ENCODE peak calls at places on chromosome 2, in seven cellular contexts. One of them, this sample, is unnamed.

GRCh38 chr2:168336786-168337388 is 89.5 kb upstream of the STK39 start:
- DNase-seq in IMR-90: no peak
- DNase-seq in uterus: no peak
- DNase-seq in fibroblast of lung: no peak
- DNase-seq in dorsolateral prefrontal cortex: no peak
- DNase-seq in coronary artery: no peak
- DNase-seq in HFFc6: no peak
- DNase-seq in this sample: no peak

GRCh38 chr2:230785346-230785745 is 72.7 kb downstream of the CAB39 start:
- DNase-seq in uterus: no peak
- DNase-seq in HFFc6: no peak
- DNase-seq in dorsolateral prefrontal cortex: no peak
- DNase-seq in IMR-90: no peak
- DNase-seq in fibroblast of lung: no peak
- DNase-seq in coronary artery: no peak
- DNase-seq in this sample: no peak

GRCh38 chr2:186726938-186727337 is 33.1 kb downstream of the FAM171B start:
- DNase-seq in fibroblast of lung: peak; percentile 63
- DNase-seq in IMR-90: peak; percentile 60
- DNase-seq in dorsolateral prefrontal cortex: no peak
- DNase-seq in HFFc6: no peak
- DNase-seq in coronary artery: no peak
- DNase-seq in uterus: no peak
- DNase-seq in this sample: peak; percentile 17

GRCh38 chr2:25295654-25296053 is 46.1 kb downstream of the DNMT3A start:
- DNase-seq in fibroblast of lung: no peak
- DNase-seq in IMR-90: no peak
- DNase-seq in HFFc6: no peak
- DNase-seq in coronary artery: no peak
- DNase-seq in uterus: no peak
- DNase-seq in dorsolateral prefrontal cortex: no peak
- DNase-seq in this sample: no peak

GRCh38 chr2:179338681-179339080 is 74.0 kb upstream of the SESTD1 start:
- DNase-seq in fibroblast of lung: no peak
- DNase-seq in coronary artery: no peak
- DNase-seq in HFFc6: peak; percentile 4
- DNase-seq in dorsolateral prefrontal cortex: no peak
- DNase-seq in IMR-90: peak; percentile 31
- DNase-seq in uterus: no peak
- DNase-seq in this sample: peak; percentile 64

GRCh38 chr2:48707466-48707865 is 48.1 kb downstream of the LHCGR start:
- DNase-seq in uterus: no peak
- DNase-seq in coronary artery: no peak
- DNase-seq in HFFc6: no peak
- DNase-seq in fibroblast of lung: peak; percentile 55
- DNase-seq in dorsolateral prefrontal cortex: no peak
- DNase-seq in IMR-90: peak; percentile 30
- DNase-seq in this sample: no peak

GRCh38 chr2:241890524-241891235 is 21.2 kb downstream of the RTP5 start:
- DNase-seq in fibroblast of lung: no peak
- DNase-seq in uterus: no peak
- DNase-seq in IMR-90: no peak
- DNase-seq in coronary artery: no peak
- DNase-seq in dorsolateral prefrontal cortex: no peak
- DNase-seq in HFFc6: no peak
- DNase-seq in this sample: no peak

GRCh38 chr2:25822190-25823117 is 55.8 kb downstream of the ASXL2 start:
- DNase-seq in coronary artery: no peak
- DNase-seq in fibroblast of lung: peak; percentile 32
- DNase-seq in HFFc6: no peak
- DNase-seq in IMR-90: no peak
- DNase-seq in dorsolateral prefrontal cortex: peak; percentile 54
- DNase-seq in uterus: peak; percentile 15
- DNase-seq in this sample: no peak

GRCh38 chr2:221360742-221361141 is 211.4 kb downstream of the EPHA4 start:
- DNase-seq in dorsolateral prefrontal cortex: no peak
- DNase-seq in IMR-90: no peak
- DNase-seq in fibroblast of lung: peak; percentile 54
- DNase-seq in coronary artery: no peak
- DNase-seq in uterus: no peak
- DNase-seq in HFFc6: no peak
- DNase-seq in this sample: peak; percentile 42

GRCh38 chr2:134657650-134658250 is 61.0 kb downstream of the TMEM163 start:
- DNase-seq in HFFc6: no peak
- DNase-seq in IMR-90: no peak
- DNase-seq in dorsolateral prefrontal cortex: no peak
- DNase-seq in coronary artery: no peak
- DNase-seq in fibroblast of lung: no peak
- DNase-seq in uterus: no peak
- DNase-seq in this sample: peak; percentile 1

GRCh38 chr2:18545384-18545783 is 15.1 kb downstream of the RDH14 start:
- DNase-seq in IMR-90: peak; percentile 86
- DNase-seq in uterus: no peak
- DNase-seq in fibroblast of lung: peak; percentile 73
- DNase-seq in coronary artery: no peak
- DNase-seq in HFFc6: peak; percentile 80
- DNase-seq in dorsolateral prefrontal cortex: no peak
- DNase-seq in this sample: peak; percentile 77

GRCh38 chr2:143856973-143857372 is 662.9 kb downstream of the ZEB2 start:
- DNase-seq in HFFc6: no peak
- DNase-seq in fibroblast of lung: peak; percentile 23
- DNase-seq in dorsolateral prefrontal cortex: no peak
- DNase-seq in uterus: no peak
- DNase-seq in IMR-90: peak; percentile 48
- DNase-seq in coronary artery: no peak
- DNase-seq in this sample: no peak

GRCh38 chr2:233111427-233111826 is 51.3 kb downstream of the INPP5D start:
- DNase-seq in HFFc6: no peak
- DNase-seq in uterus: no peak
- DNase-seq in fibroblast of lung: no peak
- DNase-seq in coronary artery: peak; percentile 16
- DNase-seq in dorsolateral prefrontal cortex: no peak
- DNase-seq in IMR-90: no peak
- DNase-seq in this sample: no peak

GRCh38 chr2:100208375-100208774 is 66.0 kb upstream of the AFF3 start:
- DNase-seq in fibroblast of lung: no peak
- DNase-seq in dorsolateral prefrontal cortex: peak; percentile 27
- DNase-seq in uterus: no peak
- DNase-seq in HFFc6: no peak
- DNase-seq in IMR-90: peak; percentile 10
- DNase-seq in coronary artery: no peak
- DNase-seq in this sample: peak; percentile 11

GRCh38 chr2:121648611-121649401 is 456 bp downstream of the CLASP1 start:
- DNase-seq in coronary artery: peak; percentile 81
- DNase-seq in fibroblast of lung: peak; percentile 73
- DNase-seq in HFFc6: peak; percentile 48
- DNase-seq in uterus: no peak
- DNase-seq in dorsolateral prefrontal cortex: peak; percentile 63
- DNase-seq in IMR-90: peak; percentile 65
- DNase-seq in this sample: peak; percentile 66

GRCh38 chr2:145431181-145431951 is 911.4 kb upstream of the ZEB2 start:
- DNase-seq in IMR-90: no peak
- DNase-seq in fibroblast of lung: no peak
- DNase-seq in HFFc6: no peak
- DNase-seq in dorsolateral prefrontal cortex: no peak
- DNase-seq in uterus: no peak
- DNase-seq in coronary artery: no peak
- DNase-seq in this sample: peak; percentile 3

GRCh38 chr2:129766159-129766485 is 213.3 kb upstream of the RAB6C start:
- DNase-seq in IMR-90: no peak
- DNase-seq in uterus: no peak
- DNase-seq in HFFc6: no peak
- DNase-seq in dorsolateral prefrontal cortex: no peak
- DNase-seq in coronary artery: no peak
- DNase-seq in fibroblast of lung: no peak
- DNase-seq in this sample: no peak

GRCh38 chr2:134367216-134367615 is 113.3 kb downstream of the MGAT5 start:
- DNase-seq in IMR-90: no peak
- DNase-seq in HFFc6: no peak
- DNase-seq in coronary artery: no peak
- DNase-seq in uterus: no peak
- DNase-seq in dorsolateral prefrontal cortex: no peak
- DNase-seq in fibroblast of lung: no peak
- DNase-seq in this sample: no peak

GRCh38 chr2:232230557-232230956 is 148.0 kb upstream of the ALPP start:
- DNase-seq in coronary artery: no peak
- DNase-seq in IMR-90: peak; percentile 17
- DNase-seq in uterus: no peak
- DNase-seq in HFFc6: peak; percentile 10
- DNase-seq in dorsolateral prefrontal cortex: no peak
- DNase-seq in fibroblast of lung: no peak
- DNase-seq in this sample: peak; percentile 4

GRCh38 chr2:101717041-101717817 is 19.7 kb downstream of the MAP4K4 start:
- DNase-seq in fibroblast of lung: no peak
- DNase-seq in HFFc6: no peak
- DNase-seq in uterus: no peak
- DNase-seq in IMR-90: no peak
- DNase-seq in coronary artery: no peak
- DNase-seq in dorsolateral prefrontal cortex: no peak
- DNase-seq in this sample: no peak

GRCh38 chr2:224754129-224754528 is 38.0 kb upstream of the CCDC195 start:
- DNase-seq in fibroblast of lung: peak; percentile 62
- DNase-seq in dorsolateral prefrontal cortex: no peak
- DNase-seq in HFFc6: no peak
- DNase-seq in uterus: no peak
- DNase-seq in IMR-90: peak; percentile 57
- DNase-seq in coronary artery: no peak
- DNase-seq in this sample: peak; percentile 99

GRCh38 chr2:168671932-168672331 is 130.5 kb upstream of the NOSTRIN start:
- DNase-seq in HFFc6: peak; percentile 10
- DNase-seq in uterus: no peak
- DNase-seq in IMR-90: peak; percentile 75
- DNase-seq in coronary artery: no peak
- DNase-seq in dorsolateral prefrontal cortex: no peak
- DNase-seq in fibroblast of lung: peak; percentile 53
- DNase-seq in this sample: peak; percentile 38

GRCh38 chr2:165969227-165969626 is 15.7 kb upstream of the TTC21B start:
- DNase-seq in HFFc6: no peak
- DNase-seq in dorsolateral prefrontal cortex: no peak
- DNase-seq in fibroblast of lung: no peak
- DNase-seq in coronary artery: no peak
- DNase-seq in IMR-90: no peak
- DNase-seq in uterus: no peak
- DNase-seq in this sample: no peak

GRCh38 chr2:162146906-162147305 is 5.1 kb downstream of the GCG start:
- DNase-seq in dorsolateral prefrontal cortex: no peak
- DNase-seq in HFFc6: peak; percentile 28
- DNase-seq in coronary artery: no peak
- DNase-seq in uterus: no peak
- DNase-seq in fibroblast of lung: peak; percentile 33
- DNase-seq in IMR-90: peak; percentile 23
- DNase-seq in this sample: no peak
- TF ChIP-seq CTCF in dorsolateral prefrontal cortex: no peak
- TF ChIP-seq CTCF in HFFc6: no peak
- TF ChIP-seq CTCF in coronary artery: no peak
- TF ChIP-seq CTCF in uterus: no peak
- TF ChIP-seq CTCF in fibroblast of lung: no peak
- TF ChIP-seq CTCF in IMR-90: no peak
- TF ChIP-seq CTCF in this sample: no peak

DNA sequence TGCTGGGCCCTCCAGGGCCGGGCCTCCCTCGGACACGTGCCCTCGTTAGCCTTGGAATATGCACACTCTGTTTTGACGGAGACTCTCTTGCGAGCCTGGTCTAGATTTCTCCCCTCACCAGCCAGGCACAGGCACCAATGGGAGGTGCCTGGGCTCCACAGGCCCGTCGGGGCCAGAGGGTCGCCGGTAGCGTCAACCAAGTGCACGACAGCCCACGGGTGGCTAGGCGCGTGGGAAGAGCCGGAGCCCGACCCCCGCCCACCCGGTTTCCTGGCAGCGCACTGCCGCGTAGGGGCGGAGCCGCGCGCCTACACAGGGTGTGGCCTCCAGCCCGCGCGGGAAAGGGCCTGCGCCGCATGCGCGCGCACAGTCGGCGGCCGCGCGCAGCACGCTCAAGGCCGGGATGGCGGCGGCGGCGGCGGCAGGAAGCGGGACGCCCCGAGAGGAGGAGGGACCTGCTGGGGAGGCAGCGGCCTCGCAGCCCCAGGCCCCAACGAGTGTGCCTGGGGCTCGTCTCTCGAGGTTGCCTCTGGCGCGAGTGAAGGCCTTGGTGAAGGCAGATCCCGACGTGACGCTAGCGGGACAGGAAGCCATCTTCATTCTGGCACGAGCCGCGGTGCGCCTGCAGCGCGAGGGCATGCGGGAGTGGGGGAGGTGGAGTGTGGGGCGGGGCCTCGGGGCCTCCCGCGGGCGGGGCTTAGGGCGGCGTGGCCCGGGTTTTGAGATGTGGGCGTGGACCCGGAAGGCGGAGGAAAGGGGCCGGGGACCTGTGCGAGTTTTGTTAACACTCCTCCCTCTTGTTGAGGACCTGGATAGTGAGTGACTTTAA is at the start of gene POLE4:
- DNase-seq in uterus: peak; percentile 90
- DNase-seq in fibroblast of lung: peak; percentile 84
- DNase-seq in coronary artery: peak; percentile 95
- DNase-seq in dorsolateral prefrontal cortex: peak; percentile 88
- DNase-seq in IMR-90: peak; percentile 78
- DNase-seq in HFFc6: peak; percentile 62
- DNase-seq in this sample: peak; percentile 80
- TF ChIP-seq CTCF in uterus: no peak
- TF ChIP-seq CTCF in fibroblast of lung: no peak
- TF ChIP-seq CTCF in coronary artery: no peak
- TF ChIP-seq CTCF in dorsolateral prefrontal cortex: peak; percentile 39
- TF ChIP-seq CTCF in IMR-90: no peak
- TF ChIP-seq CTCF in HFFc6: peak; percentile 32
- TF ChIP-seq CTCF in this sample: no peak

DNA sequence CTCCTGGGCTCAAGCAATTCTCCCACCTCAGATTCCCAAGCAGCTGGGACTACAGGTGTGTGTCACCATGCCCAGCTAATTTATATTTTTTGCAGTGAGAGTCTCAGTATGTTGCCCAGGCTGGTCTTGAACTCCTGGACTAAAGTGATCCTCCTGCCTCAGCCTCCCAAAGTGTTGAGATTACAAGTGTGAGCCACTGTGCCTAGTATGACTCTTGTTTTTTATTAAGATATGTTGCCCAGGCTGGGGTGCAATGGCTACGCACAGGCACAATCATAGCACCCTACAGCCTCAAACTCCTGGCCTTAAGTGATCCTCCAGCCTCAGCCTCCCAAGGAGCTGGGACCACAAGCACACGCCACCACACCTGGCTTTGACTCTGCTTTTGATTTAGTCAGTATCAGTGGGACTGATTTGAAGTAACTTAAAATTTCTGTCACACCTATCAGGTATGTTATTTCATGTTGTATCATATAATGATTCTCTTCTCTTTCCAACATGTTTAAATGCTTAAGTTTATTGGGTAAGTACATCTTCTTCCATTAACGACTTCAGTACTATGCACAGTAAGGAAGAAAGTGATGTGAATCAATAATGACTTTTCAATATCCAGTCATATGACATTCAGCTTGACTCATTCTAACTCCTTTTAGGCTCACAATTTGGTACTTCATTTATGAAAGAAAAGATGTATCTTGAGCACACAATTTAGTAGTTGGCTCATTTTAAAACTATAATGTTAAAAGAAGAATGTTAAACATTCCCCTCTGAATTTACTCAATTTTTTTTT is 6.3 kb downstream of the PPP4R3B start:
- DNase-seq in dorsolateral prefrontal cortex: no peak
- DNase-seq in HFFc6: no peak
- DNase-seq in fibroblast of lung: no peak
- DNase-seq in coronary artery: no peak
- DNase-seq in IMR-90: no peak
- DNase-seq in uterus: no peak
- DNase-seq in this sample: no peak
- TF ChIP-seq CTCF in dorsolateral prefrontal cortex: no peak
- TF ChIP-seq CTCF in HFFc6: no peak
- TF ChIP-seq CTCF in fibroblast of lung: no peak
- TF ChIP-seq CTCF in coronary artery: no peak
- TF ChIP-seq CTCF in IMR-90: no peak
- TF ChIP-seq CTCF in uterus: no peak
- TF ChIP-seq CTCF in this sample: no peak

GRCh38 chr2:184114439-184114838 is 483.9 kb upstream of the ZNF804A start:
- DNase-seq in coronary artery: no peak
- DNase-seq in dorsolateral prefrontal cortex: no peak
- DNase-seq in fibroblast of lung: no peak
- DNase-seq in uterus: no peak
- DNase-seq in HFFc6: no peak
- DNase-seq in IMR-90: no peak
- DNase-seq in this sample: no peak
- TF ChIP-seq CTCF in coronary artery: no peak
- TF ChIP-seq CTCF in dorsolateral prefrontal cortex: no peak
- TF ChIP-seq CTCF in fibroblast of lung: no peak
- TF ChIP-seq CTCF in uterus: no peak
- TF ChIP-seq CTCF in HFFc6: no peak
- TF ChIP-seq CTCF in IMR-90: no peak
- TF ChIP-seq CTCF in this sample: no peak

This sample was measured in fibroblast of the aortic adventitia.